ENCODE peak calls at places on chromosomes 16 and 17, in nine cellular contexts. B, T, V, Y, R, M, D, P and J are unnamed samples.

GRCh38 chr17:73412914-73413313 is 101.1 kb upstream of the CDC42EP4 start:
- DNase-seq in Y (no peak), B (no peak), P (no peak), V (no peak), T (no peak), M (no peak), R (no peak), D (no peak), J (no peak)

GRCh38 chr17:40427002-40427491 is 9.4 kb upstream of the TOP2A start:
- DNase-seq in T (no peak), V (no peak), Y (no peak), R (no peak), D (no peak), M (no peak), P (peak), B (no peak), J (no peak)

GRCh38 chr17:50939795-50940684 is 73.9 kb upstream of the TOB1 start:
- DNase-seq in P (no peak), V (no peak), B (no peak), Y (no peak), R (no peak), T (peak), D (no peak), M (no peak), J (no peak)

GRCh38 chr16:51193879-51194278 is 42.8 kb upstream of the SALL1 start:
- DNase-seq in V (no peak), B (no peak), M (no peak), R (no peak), D (no peak), Y (no peak), P (no peak), T (no peak), J (no peak)

GRCh38 chr16:1812732-1813163 is 13.9 kb downstream of the HAGH start:
- DNase-seq in B (peak), M (peak), Y (peak), R (peak), V (no peak), T (peak), D (peak), P (peak), J (peak)

GRCh38 chr17:34222732-34223486 is 32.2 kb upstream of the CCL2 start:
- DNase-seq in T (no peak), B (no peak), R (no peak), V (peak), Y (no peak), M (no peak), P (no peak), D (no peak), J (no peak)

GRCh38 chr16:8847623-8848022 is 21.2 kb downstream of the CARHSP1 start:
- DNase-seq in R (no peak), D (no peak), M (no peak), V (no peak), B (no peak), P (no peak), T (no peak), Y (no peak), J (no peak)

GRCh38 chr17:82668631-82669099 is 20.4 kb upstream of the WDR45B start:
- DNase-seq in R (peak), T (no peak), P (peak), D (peak), M (peak), Y (peak), V (no peak), B (peak), J (peak)

GRCh38 chr16:72094266-72094610 is 591 bp downstream of the DHX38 start:
- DNase-seq in T (no peak), R (no peak), M (no peak), P (peak), D (no peak), V (no peak), Y (no peak), B (no peak), J (no peak)

GRCh38 chr16:23847938-23848337 is 12.2 kb downstream of the PRKCB start:
- DNase-seq in D (no peak), B (no peak), R (no peak), T (no peak), M (no peak), Y (no peak), V (no peak), P (peak), J (no peak)

GRCh38 chr17:9175700-9176467 is 154.6 kb downstream of the NTN1 start:
- DNase-seq in B (no peak), P (no peak), T (no peak), R (no peak), D (no peak), V (no peak), Y (no peak), M (no peak), J (peak)

GRCh38 chr16:88991813-88992350 is 14.9 kb upstream of the CBFA2T3 start:
- DNase-seq in V (no peak), P (no peak), R (no peak), B (no peak), T (no peak), D (no peak), M (no peak), Y (no peak), J (no peak)

GRCh38 chr16:17194190-17194780 is 276.5 kb downstream of the XYLT1 start:
- DNase-seq in Y (peak), T (no peak), P (peak), V (peak), R (no peak), D (peak), B (peak), M (peak), J (peak)

GRCh38 chr16:48503779-48504178 is 106.2 kb downstream of the N4BP1 start:
- DNase-seq in Y (no peak), D (peak), B (no peak), T (no peak), P (no peak), R (peak), V (peak), M (peak), J (no peak)

GRCh38 chr16:1152651-1153259 is at the start of gene CACNA1H:
- DNase-seq in D (no peak), R (no peak), T (no peak), V (no peak), Y (no peak), M (peak), B (no peak), P (peak), J (no peak)

GRCh38 chr16:23276821-23277220 is 25.3 kb upstream of the SCNN1B start:
- DNase-seq in Y (no peak), B (no peak), V (no peak), D (no peak), P (no peak), M (no peak), T (no peak), R (no peak), J (no peak)

GRCh38 chr16:67857547-67858233 is 10.2 kb upstream of the CENPT start:
- DNase-seq in D (peak), P (no peak), T (peak), V (peak), Y (peak), B (peak), M (peak), R (peak), J (peak)

GRCh38 chr16:57191056-57191536 is 5.0 kb downstream of the RSPRY1 start:
- DNase-seq in R (no peak), B (no peak), M (no peak), T (no peak), V (no peak), Y (no peak), P (no peak), D (peak), J (no peak)

GRCh38 chr16:66902648-66903543 is 15.8 kb downstream of the CDH16 start:
- DNase-seq in B (no peak), V (no peak), T (no peak), D (no peak), R (no peak), Y (no peak), P (no peak), M (no peak), J (no peak)

GRCh38 chr16:81238296-81239011 is at the start of gene BCO1:
- DNase-seq in V (no peak), Y (peak), M (peak), B (peak), P (no peak), R (peak), T (no peak), D (peak), J (peak)

GRCh38 chr16:11613381-11614303 is 26.9 kb upstream of the LITAF start:
- DNase-seq in R (no peak), M (peak), V (peak), T (no peak), B (no peak), D (peak), Y (no peak), P (peak), J (no peak)

GRCh38 chr17:31411707-31412285 is 20.3 kb downstream of the RAB11FIP4 start:
- DNase-seq in D (no peak), Y (no peak), M (no peak), T (no peak), B (no peak), V (no peak), P (no peak), R (no peak), J (no peak)

GRCh38 chr16:53035176-53035942 is 17.3 kb downstream of the CHD9NB start:
- DNase-seq in M (no peak), P (no peak), B (no peak), Y (no peak), D (no peak), T (no peak), R (no peak), V (no peak), J (no peak)

GRCh38 chr16:85654251-85655115 is 34.3 kb downstream of the GINS2 start:
- DNase-seq in D (no peak), R (no peak), B (no peak), V (no peak), M (no peak), P (no peak), Y (no peak), T (no peak), J (no peak)

GRCh38 chr17:38751144-38751802 is 1.3 kb upstream of the PSMB3 start:
- DNase-seq in Y (no peak), P (no peak), R (no peak), V (no peak), M (no peak), D (no peak), T (no peak), B (no peak), J (no peak)

GRCh38 chr16:70460737-70461261 is 6.4 kb downstream of the FCSK start:
- DNase-seq in D (peak), T (no peak), V (no peak), Y (no peak), R (no peak), P (no peak), M (no peak), B (no peak), J (no peak)

GRCh38 chr17:68421486-68421885 is 35.8 kb downstream of the WIPI1 start:
- DNase-seq in D (no peak), M (no peak), V (no peak), Y (no peak), R (no peak), B (no peak), T (no peak), P (no peak), J (no peak)

GRCh38 chr17:38341035-38341721 is 2.6 kb downstream of the GPR179 start:
- DNase-seq in B (no peak), R (no peak), Y (peak), D (peak), M (peak), P (no peak), V (peak), T (no peak), J (peak)

GRCh38 chr17:82854226-82854625 is 14.4 kb upstream of the ZNF750 start:
- DNase-seq in D (no peak), Y (no peak), P (no peak), B (no peak), M (no peak), R (no peak), V (no peak), T (no peak), J (no peak)

GRCh38 chr17:33292981-33293867 is at the start of gene ASIC2:
- DNase-seq in Y (no peak), T (no peak), P (no peak), M (peak), B (peak), D (no peak), R (no peak), V (no peak), J (no peak)

GRCh38 chr16:48136547-48137360 is 19.0 kb downstream of the ABCC12 start:
- DNase-seq in Y (peak), P (no peak), V (no peak), T (no peak), R (no peak), M (no peak), D (peak), B (no peak), J (no peak)

GRCh38 chr16:84874004-84874435 is 54.2 kb downstream of the CRISPLD2 start:
- DNase-seq in B (no peak), Y (no peak), D (peak), T (no peak), M (no peak), R (no peak), V (no peak), P (no peak), J (no peak)

GRCh38 chr16:84496991-84497390 is 7.5 kb downstream of the MEAK7 start:
- DNase-seq in V (no peak), P (no peak), R (no peak), T (no peak), B (no peak), Y (no peak), M (no peak), D (no peak), J (no peak)

GRCh38 chr16:28561557-28562187 is 8.0 kb downstream of the SGF29 start:
- DNase-seq in M (no peak), P (no peak), R (no peak), D (no peak), Y (no peak), T (no peak), V (no peak), B (no peak), J (no peak)

GRCh38 chr16:27826081-27826892 is 237.2 kb downstream of the GSG1L start:
- DNase-seq in T (peak), Y (no peak), B (no peak), M (no peak), D (no peak), P (no peak), R (no peak), V (no peak), J (no peak)

DNA sequence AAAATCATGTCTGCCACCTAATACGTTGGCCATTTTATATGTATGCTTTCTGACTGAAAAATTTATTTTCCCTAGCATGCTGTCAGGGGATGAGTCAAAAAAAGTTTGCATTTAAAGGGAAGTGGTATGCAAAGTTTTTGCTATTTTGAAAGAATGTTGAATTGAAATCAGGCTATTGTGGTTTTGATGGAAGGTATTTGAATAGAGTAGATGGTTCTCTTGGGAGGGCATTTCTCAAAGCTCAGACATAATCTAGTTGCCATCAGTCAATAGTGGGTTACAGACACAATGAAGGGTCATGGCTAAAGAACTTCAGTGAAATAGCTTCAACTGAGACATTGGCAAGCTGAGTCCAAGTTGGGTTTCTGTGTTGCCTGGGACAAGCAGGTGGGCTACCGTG is 102.4 kb downstream of the MAP2K6 start:
- DNase-seq in B (no peak), Y (no peak), V (no peak), D (no peak), R (no peak), M (no peak), P (no peak), T (no peak), J (no peak)
- H3K4me3 ChIP-seq in B (no peak), Y (no peak), V (no peak), D (no peak), R (no peak), M (no peak), P (no peak), T (no peak), J (no peak)

GRCh38 chr17:8079291-8080207 is 8.0 kb downstream of the ALOX12B start:
- DNase-seq in T (peak), R (no peak), Y (peak), B (peak), P (peak), D (peak), M (peak), V (peak), J (no peak)
- H3K4me3 ChIP-seq in T (peak), R (peak), Y (no peak), B (peak), P (peak), D (peak), M (no peak), V (peak), J (peak)

DNA sequence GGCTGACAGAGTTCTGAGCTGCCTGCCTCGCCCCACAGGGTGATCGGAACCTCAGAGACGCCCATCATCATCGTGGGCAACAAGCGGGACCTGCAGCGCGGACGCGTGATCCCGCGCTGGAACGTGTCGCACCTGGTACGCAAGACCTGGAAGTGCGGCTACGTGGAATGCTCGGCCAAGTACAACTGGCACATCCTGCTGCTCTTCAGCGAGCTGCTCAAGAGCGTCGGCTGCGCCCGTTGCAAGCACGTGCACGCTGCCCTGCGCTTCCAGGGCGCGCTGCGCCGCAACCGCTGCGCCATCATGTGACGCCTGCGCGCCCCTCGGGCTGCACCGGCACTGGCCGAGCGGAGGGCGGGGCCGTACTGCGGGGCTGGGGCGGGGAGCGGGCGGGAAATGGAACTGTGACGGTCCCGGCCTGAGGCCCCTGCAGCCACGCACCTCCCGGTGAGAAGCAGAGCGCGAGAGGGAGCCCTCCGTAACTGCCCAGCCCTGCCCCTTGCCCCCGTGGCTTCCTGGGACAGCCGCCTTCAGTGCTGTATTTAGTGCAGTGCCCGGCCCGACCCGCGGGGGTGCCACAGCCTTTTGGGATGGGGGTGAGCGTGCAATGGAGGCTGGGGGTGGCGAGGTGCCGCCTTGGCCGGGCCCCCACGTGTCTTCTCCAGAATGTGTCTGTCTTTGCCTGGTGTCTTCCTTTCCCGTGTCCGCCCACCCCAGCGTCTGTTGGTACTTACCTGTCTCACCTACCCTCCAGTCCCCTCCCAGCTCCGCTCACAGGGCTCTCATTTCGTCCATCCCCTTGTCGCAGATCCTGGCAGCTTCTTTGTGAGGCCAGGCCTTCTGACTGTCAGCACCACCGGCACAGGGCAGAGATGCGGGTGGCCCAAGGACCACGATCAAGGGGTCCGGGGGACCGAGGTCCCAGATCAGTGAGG is 9.8 kb downstream of the RASL10B start:
- DNase-seq in T (no peak), P (peak), R (no peak), M (peak), D (no peak), V (no peak), Y (no peak), B (no peak), J (no peak)
- H3K4me3 ChIP-seq in T (peak), P (no peak), R (no peak), M (no peak), D (no peak), V (no peak), Y (no peak), B (no peak), J (peak)

DNA sequence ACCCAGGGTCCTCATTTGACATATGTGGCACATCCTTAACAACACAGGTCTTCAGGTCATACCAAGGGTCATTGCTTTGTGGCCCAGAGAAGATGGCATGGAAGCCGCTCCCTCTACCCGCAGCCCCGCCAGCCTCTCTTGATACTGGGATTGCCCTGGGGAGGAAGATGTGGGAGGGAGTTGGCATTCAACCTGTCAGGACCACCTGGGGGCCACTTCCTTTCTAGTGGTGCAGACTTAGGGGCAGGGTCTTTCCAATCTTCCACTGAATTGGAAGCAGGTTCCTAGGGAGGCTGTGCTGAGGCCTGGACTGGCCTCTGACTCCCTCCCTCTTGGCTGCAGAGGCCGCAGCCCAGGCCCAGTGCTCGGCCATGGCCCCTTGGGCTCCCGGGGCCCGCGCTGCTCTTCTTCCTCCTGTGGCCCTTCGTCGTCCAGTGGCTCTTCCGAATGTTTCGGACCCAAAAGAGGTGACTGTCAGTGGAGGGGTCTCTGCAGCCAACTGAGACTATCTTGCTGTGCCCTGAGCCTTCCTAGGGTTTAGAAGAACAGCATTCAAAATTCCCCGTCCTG is 5.1 kb upstream of the HEXIM1 start:
- DNase-seq in T (no peak), Y (no peak), M (no peak), B (no peak), R (no peak), P (no peak), D (no peak), V (no peak), J (no peak)
- H3K4me3 ChIP-seq in T (peak), Y (no peak), M (no peak), B (peak), R (no peak), P (no peak), D (no peak), V (peak), J (peak)

DNA sequence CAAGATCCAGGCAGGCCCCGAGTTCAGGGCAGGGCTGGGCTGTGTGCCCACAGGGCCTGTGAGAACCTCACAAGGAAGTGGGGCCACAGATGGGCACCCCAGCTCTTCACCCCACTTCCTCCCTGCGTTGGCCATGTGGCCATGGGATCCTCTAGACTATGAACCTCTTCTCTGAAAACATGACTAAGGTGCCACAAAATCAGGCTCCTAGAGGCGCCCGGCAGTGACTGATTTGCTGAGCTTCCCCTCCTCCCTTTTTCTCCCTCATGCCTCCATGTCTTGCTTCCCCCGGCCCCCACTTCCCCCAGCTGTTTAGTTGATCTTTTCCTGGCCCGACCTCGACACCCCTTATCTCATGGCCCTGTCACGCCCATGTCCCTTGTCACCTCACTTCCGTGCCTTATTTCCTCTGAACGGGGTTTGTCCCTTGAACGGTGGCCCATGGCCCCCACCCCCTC is 87.1 kb downstream of the KCNJ12 start:
- DNase-seq in D (no peak), M (no peak), B (no peak), P (peak), R (no peak), Y (no peak), T (no peak), V (no peak), J (no peak)
- H3K4me3 ChIP-seq in D (no peak), M (no peak), B (peak), P (no peak), R (no peak), Y (no peak), T (no peak), V (no peak), J (no peak)

GRCh38 chr16:55832788-55833583 is at the start of gene CES1:
- DNase-seq in B (no peak), M (peak), P (no peak), D (no peak), T (no peak), R (no peak), Y (peak), V (peak), J (no peak)
- H3K4me3 ChIP-seq in B (no peak), M (no peak), P (no peak), D (no peak), T (no peak), R (no peak), Y (no peak), V (peak), J (no peak)